ENCODE peak calls at places on chromosomes 11 and 22, in seven cellular contexts. Z is stimulated activated CD4-positive, alpha-beta T cell treated with anti-CD3 and anti-CD28 coated beads, Interleukin-12 subunit alpha, Interleukin-12 subunit beta, amount 100 ng/mL, for 48 hours; E is GM12878; D is HFF-Myc; W is activated CD4-positive, CD25-positive, alpha-beta regulatory T cell; H is pancreas; X is skeletal muscle cell. S is an unnamed sample.

GRCh38 chr11:131678658-131679340 is 308.4 kb downstream of the NTM start:
- DNase-seq in Z (no peak), E (no peak), D (no peak), W (no peak), H (no peak), X (no peak), S (no peak)

GRCh38 chr11:1232328-1233321 is 9.8 kb downstream of the MUC5B start:
- DNase-seq in Z (no peak), E (no peak), D (no peak), W (no peak), H (no peak), X (no peak), S (no peak)

GRCh38 chr11:74325649-74326645 is 14.5 kb upstream of the P4HA3 start:
- DNase-seq in Z (no peak), E (no peak), D (no peak), W (no peak), H (peak), X (peak), S (no peak)

GRCh38 chr22:45604239-45604711 is 67.4 kb upstream of the ATXN10 start:
- DNase-seq in Z (no peak), E (no peak), D (no peak), W (no peak), H (no peak), X (peak), S (no peak)

GRCh38 chr11:93869830-93870229 is 19.4 kb upstream of the VSTM5 start:
- DNase-seq in Z (no peak), E (no peak), D (no peak), W (no peak), H (no peak), X (no peak), S (no peak)

GRCh38 chr22:27283240-27283639 is 518.3 kb downstream of the MN1 start:
- DNase-seq in Z (no peak), E (no peak), D (no peak), W (no peak), H (no peak), X (no peak), S (no peak)

GRCh38 chr11:68750197-68750987 is 928 bp downstream of the TESMIN start:
- DNase-seq in Z (no peak), E (no peak), D (no peak), W (no peak), H (peak), X (no peak), S (no peak)

GRCh38 chr11:63769719-63770443 is 1.3 kb upstream of the ZFTA start:
- DNase-seq in Z (no peak), E (no peak), D (no peak), W (no peak), H (peak), X (no peak), S (no peak)

GRCh38 chr22:44276041-44276440 is 36.7 kb downstream of the SHISAL1 start:
- DNase-seq in Z (no peak), E (no peak), D (no peak), W (no peak), H (no peak), X (no peak), S (no peak)

S was measured in central memory CD4-positive, alpha-beta T cell.